ENCODE peak calls at places on chromosomes 11 and 22, in five cellular contexts. M is esophagus muscularis mucosa, N is MCF 10A, T is GM12865, J is astrocyte. D is an unnamed sample.

GRCh38 chr11:126398296-126398695 is 42.8 kb downstream of the ST3GAL4 start:
- DNase-seq in M (no peak), N (no peak), T (no peak), J (no peak), D (no peak)

GRCh38 chr22:44441401-44442185 is 56.4 kb downstream of the RTL6 start:
- DNase-seq in M (no peak), N (no peak), T (no peak), J (no peak), D (no peak)

GRCh38 chr11:61021661-61022212 is 50.3 kb downstream of the CD6 start:
- DNase-seq in M (no peak), N (peak; percentile 46), T (no peak), J (no peak), D (peak; percentile 92)

GRCh38 chr22:50061824-50062355 is 3.8 kb upstream of the TTLL8 start:
- DNase-seq in M (no peak), N (no peak), T (no peak), J (no peak), D (no peak)

GRCh38 chr11:78460468-78460867 is 42.8 kb upstream of the GAB2 start:
- DNase-seq in M (no peak), N (no peak), T (peak; percentile 23), J (peak; percentile 40), D (no peak)

GRCh38 chr11:3132271-3132781 is 32.8 kb downstream of the OSBPL5 start:
- DNase-seq in M (no peak), N (no peak), T (no peak), J (no peak), D (no peak)

GRCh38 chr11:14566331-14567063 is 46.3 kb upstream of the PSMA1 start:
- DNase-seq in M (no peak), N (no peak), T (no peak), J (no peak), D (no peak)

GRCh38 chr11:63905179-63905578 is 11.8 kb downstream of the RCOR2 start:
- DNase-seq in M (no peak), N (no peak), T (no peak), J (no peak), D (no peak)

GRCh38 chr22:26479043-26479791 is 4.4 kb downstream of the HPS4 start:
- DNase-seq in M (no peak), N (no peak), T (peak; percentile 30), J (no peak), D (no peak)

GRCh38 chr22:25718109-25718830 is 23.7 kb upstream of the MYO18B start:
- DNase-seq in M (no peak), N (no peak), T (no peak), J (no peak), D (no peak)

GRCh38 chr11:15770798-15771414 is 585.4 kb downstream of the SOX6 start:
- DNase-seq in M (no peak), N (peak; percentile 65), T (peak; percentile 40), J (peak; percentile 8), D (peak; percentile 43)

GRCh38 chr22:31927562-31927961 is 16.8 kb upstream of the YWHAH start:
- DNase-seq in M (no peak), N (no peak), T (no peak), J (no peak), D (no peak)

GRCh38 chr11:121366970-121367369 is 74.4 kb downstream of the SC5D start:
- DNase-seq in M (no peak), N (no peak), T (no peak), J (no peak), D (no peak)

GRCh38 chr11:45411221-45411946 is 125.2 kb upstream of the SYT13 start:
- DNase-seq in M (no peak), N (no peak), T (no peak), J (no peak), D (no peak)

GRCh38 chr11:34585870-34586654 is 34.8 kb upstream of the EHF start:
- DNase-seq in M (no peak), N (peak; percentile 69), T (peak; percentile 41), J (peak; percentile 36), D (no peak)

GRCh38 chr11:130118636-130119387 is 40.8 kb upstream of the ST14 start:
- DNase-seq in M (no peak), N (no peak), T (peak; percentile 52), J (no peak), D (peak; percentile 64)

GRCh38 chr11:39078465-39078864 is 2381.0 kb downstream of the LRRC4C start:
- DNase-seq in M (no peak), N (no peak), T (no peak), J (no peak), D (no peak)

GRCh38 chr11:4187055-4187988 is 92.7 kb downstream of the RRM1 start:
- DNase-seq in M (peak; percentile 96), N (peak; percentile 80), T (peak; percentile 77), J (peak; percentile 72), D (peak; percentile 89)

GRCh38 chr11:5280582-5281102 is 10.9 kb upstream of the HBE1 start:
- DNase-seq in M (no peak), N (peak; percentile 97), T (peak; percentile 79), J (peak; percentile 97), D (peak; percentile 37)

GRCh38 chr11:35061516-35062440 is 77.2 kb upstream of the CD44 start:
- DNase-seq in M (no peak), N (no peak), T (no peak), J (no peak), D (no peak)

GRCh38 chr11:29914203-29914930 is 102.5 kb downstream of the KCNA4 start:
- DNase-seq in M (no peak), N (peak; percentile 83), T (no peak), J (no peak), D (no peak)

GRCh38 chr11:45663486-45664375 is 1.7 kb downstream of the CHST1 start:
- DNase-seq in M (no peak), N (no peak), T (no peak), J (no peak), D (no peak)

GRCh38 chr11:105236631-105237030 is 97.1 kb upstream of the CARD18 start:
- DNase-seq in M (no peak), N (no peak), T (no peak), J (peak; percentile 75), D (no peak)

GRCh38 chr22:25564979-25565677 is 653 bp downstream of the GRK3 start:
- DNase-seq in M (no peak), N (peak; percentile 14), T (peak; percentile 44), J (no peak), D (peak; percentile 44)

GRCh38 chr11:83724704-83725114 is 438.5 kb upstream of the CCDC90B start:
- DNase-seq in M (no peak), N (peak; percentile 11), T (no peak), J (no peak), D (no peak)

GRCh38 chr11:27698872-27699241 is 1.4 kb downstream of the BDNF start:
- DNase-seq in M (no peak), N (peak; percentile 89), T (peak; percentile 78), J (peak; percentile 87), D (peak; percentile 85)

GRCh38 chr11:134578807-134579708 is 167.0 kb upstream of the B3GAT1 start:
- DNase-seq in M (peak; percentile 79), N (no peak), T (no peak), J (no peak), D (peak; percentile 11)

GRCh38 chr11:128874406-128874805 is 7.3 kb upstream of the KCNJ1 start:
- DNase-seq in M (no peak), N (no peak), T (no peak), J (peak; percentile 65), D (no peak)

GRCh38 chr11:125344846-125345705 is 151.0 kb downstream of the FEZ1 start:
- DNase-seq in M (no peak), N (no peak), T (no peak), J (no peak), D (no peak)

GRCh38 chr22:37526376-37526775 is 7.2 kb upstream of the CARD10 start:
- DNase-seq in M (no peak), N (peak; percentile 96), T (no peak), J (no peak), D (no peak)

GRCh38 chr11:77126861-77127673 is 979 bp upstream of the MYO7A start:
- DNase-seq in M (no peak), N (peak; percentile 43), T (peak; percentile 44), J (no peak), D (peak; percentile 74)

DNA sequence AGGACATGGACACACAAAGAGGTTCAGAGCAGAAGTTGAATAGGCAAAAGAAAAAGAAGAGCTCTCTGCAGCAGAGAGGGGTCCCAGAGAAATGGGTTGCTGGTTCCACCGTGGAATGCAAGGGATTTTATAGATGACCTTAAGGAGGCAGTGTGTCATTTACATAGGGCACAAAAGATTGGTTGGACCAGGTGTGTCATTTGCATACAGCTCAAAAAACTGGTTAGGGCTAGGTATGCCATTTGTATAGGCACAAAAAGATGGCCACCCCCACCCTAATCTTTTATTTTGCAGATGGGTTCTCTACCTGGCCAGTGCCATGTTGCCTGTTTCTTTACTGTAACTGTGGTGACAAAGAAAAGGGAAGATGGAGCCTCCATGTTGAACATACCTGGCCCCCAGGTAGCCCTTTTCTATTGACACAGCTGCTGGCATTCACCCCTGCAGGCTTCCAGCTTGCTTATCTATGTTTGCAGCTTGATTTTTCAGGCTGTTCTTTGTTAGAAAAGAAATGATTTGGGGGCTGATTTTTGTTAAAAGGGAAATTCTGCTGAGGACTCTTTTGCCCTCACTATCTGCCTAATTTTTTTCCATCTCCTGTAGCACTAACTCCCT is 3.1 kb upstream of the CAVIN3 start:
- DNase-seq in M (no peak), N (no peak), T (no peak), J (no peak), D (no peak)
- TF ChIP-seq CTCF in M (no peak), N (no peak), T (no peak), J (no peak), D (no peak)

GRCh38 chr11:12117200-12117995 is 7.0 kb downstream of the MICAL2 start:
- DNase-seq in M (no peak), N (no peak), T (no peak), J (no peak), D (no peak)

GRCh38 chr11:12120031-12121008 is 9.9 kb downstream of the MICAL2 start:
- DNase-seq in M (no peak), N (no peak), T (no peak), J (no peak), D (no peak)

GRCh38 chr11:12119502-12119901 is 9.1 kb downstream of the MICAL2 start:
- DNase-seq in M (no peak), N (no peak), T (no peak), J (no peak), D (no peak)

GRCh38 chr11:12121011-12121410 is 10.6 kb downstream of the MICAL2 start:
- DNase-seq in M (no peak), N (no peak), T (no peak), J (no peak), D (no peak)

GRCh38 chr11:12118940-12119339 is 8.6 kb downstream of the MICAL2 start:
- DNase-seq in M (no peak), N (no peak), T (no peak), J (no peak), D (no peak)
- TF ChIP-seq CTCF in M (no peak), N (no peak), T (no peak), J (no peak), D (no peak)

GRCh38 chr11:110711776-110712642 is at the start of gene ARHGAP20:
- DNase-seq in M (peak; percentile 93), N (no peak), T (peak; percentile 48), J (peak; percentile 42), D (peak; percentile 74)
- TF ChIP-seq CTCF in M (no peak), N (no peak), T (no peak), J (no peak), D (no peak)

GRCh38 chr11:26127336-26127735 is 204.6 kb upstream of the ANO3 start:
- DNase-seq in M (no peak), N (no peak), T (no peak), J (no peak), D (no peak)

DNA sequence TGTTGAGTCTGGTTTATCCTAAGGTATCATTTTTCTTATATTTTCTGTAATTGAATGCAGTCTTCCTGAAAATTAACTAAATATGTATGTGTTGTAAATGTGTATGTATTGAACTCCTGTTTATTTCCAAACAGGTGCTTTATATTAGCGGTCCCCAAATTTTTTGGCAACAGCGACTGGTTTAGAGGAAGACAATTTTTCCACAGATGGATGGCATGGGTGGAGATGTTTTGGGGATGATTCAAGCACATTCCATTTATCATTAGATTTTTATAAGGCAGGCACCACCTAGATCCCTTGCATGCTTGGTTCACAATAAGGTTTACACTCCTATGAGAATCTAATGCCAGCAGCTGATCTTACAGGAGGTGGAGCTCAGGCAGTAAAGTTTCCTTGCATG is 210.5 kb upstream of the ANO3 start:
- DNase-seq in M (no peak), N (no peak), T (no peak), J (no peak), D (no peak)
- TF ChIP-seq CTCF in M (no peak), N (no peak), T (no peak), J (no peak), D (no peak)

D was measured in activated CD8-positive, alpha-beta T cell treated with anti-CD3 and anti-CD28 coated beads for 36 hours.